ENCODE peak calls at places on chromosomes 1 and 21, in nine cellular contexts. I is GM20000, P is tibial artery, H is heart left ventricle, A is OCI-LY7, J is sigmoid colon, K is progenitor cell of endocrine pancreas, T is pancreas, S is AG04450. X is an unnamed sample.

GRCh38 chr21:36773111-36773510 is 74.2 kb downstream of the SIM2 start:
- DNase-seq in P (peak), J (peak), T (peak), K (no peak), S (peak), H (peak), A (no peak), I (no peak), X (no peak)

GRCh38 chr21:30463713-30464112 is 16.5 kb downstream of the KRTAP19-1 start:
- DNase-seq in S (no peak), K (no peak), T (no peak), P (no peak), I (no peak), J (no peak), A (peak), H (no peak), X (no peak)

GRCh38 chr1:62906428-62906886 is 122.5 kb downstream of the ATG4C start:
- DNase-seq in T (no peak), A (peak), S (no peak), J (no peak), K (no peak), I (peak), P (no peak), H (no peak), X (no peak)

GRCh38 chr21:30718239-30718909 is at the start of gene KRTAP21-3:
- DNase-seq in A (no peak), J (no peak), S (no peak), K (no peak), I (peak), H (no peak), T (no peak), P (no peak), X (peak)

GRCh38 chr1:178344513-178345077 is 152.2 kb downstream of the CLEC20A start:
- DNase-seq in K (no peak), H (no peak), I (peak), A (peak), T (no peak), P (no peak), J (no peak), S (peak), X (peak)

GRCh38 chr1:20343149-20343936 is 52.7 kb downstream of the VWA5B1 start:
- DNase-seq in J (no peak), T (no peak), S (no peak), H (no peak), A (peak), I (peak), P (no peak), K (no peak), X (peak)

GRCh38 chr1:204446413-204447111 is 34.9 kb upstream of the PPP1R15B start:
- DNase-seq in H (peak), P (no peak), A (peak), K (peak), J (peak), S (no peak), T (peak), I (peak), X (peak)

GRCh38 chr1:60171793-60172192 is 98.2 kb upstream of the C1orf87 start:
- DNase-seq in K (no peak), A (no peak), S (peak), H (no peak), I (no peak), J (no peak), T (no peak), P (no peak), X (no peak)

GRCh38 chr1:208298593-208299233 is 54.5 kb upstream of the PLXNA2 start:
- DNase-seq in H (no peak), P (peak), I (no peak), T (peak), S (no peak), J (no peak), A (no peak), K (no peak), X (no peak)

GRCh38 chr1:180057883-180058396 is 96.7 kb upstream of the QSOX1 start:
- DNase-seq in P (no peak), A (no peak), I (peak), S (no peak), K (no peak), J (no peak), H (no peak), T (no peak), X (no peak)

GRCh38 chr1:93448292-93448982 is 519 bp downstream of the FNBP1L start:
- DNase-seq in J (peak), P (no peak), K (peak), I (peak), T (peak), S (no peak), H (peak), A (no peak), X (peak)

GRCh38 chr1:44842763-44843655 is at the start of gene PTCH2:
- DNase-seq in A (peak), T (no peak), P (peak), J (peak), K (peak), S (peak), H (peak), I (peak), X (peak)

GRCh38 chr1:47431534-47431933 is 6.3 kb upstream of the FOXD2 start:
- DNase-seq in S (no peak), K (no peak), J (no peak), I (no peak), A (peak), P (no peak), T (no peak), H (no peak), X (no peak)

DNA sequence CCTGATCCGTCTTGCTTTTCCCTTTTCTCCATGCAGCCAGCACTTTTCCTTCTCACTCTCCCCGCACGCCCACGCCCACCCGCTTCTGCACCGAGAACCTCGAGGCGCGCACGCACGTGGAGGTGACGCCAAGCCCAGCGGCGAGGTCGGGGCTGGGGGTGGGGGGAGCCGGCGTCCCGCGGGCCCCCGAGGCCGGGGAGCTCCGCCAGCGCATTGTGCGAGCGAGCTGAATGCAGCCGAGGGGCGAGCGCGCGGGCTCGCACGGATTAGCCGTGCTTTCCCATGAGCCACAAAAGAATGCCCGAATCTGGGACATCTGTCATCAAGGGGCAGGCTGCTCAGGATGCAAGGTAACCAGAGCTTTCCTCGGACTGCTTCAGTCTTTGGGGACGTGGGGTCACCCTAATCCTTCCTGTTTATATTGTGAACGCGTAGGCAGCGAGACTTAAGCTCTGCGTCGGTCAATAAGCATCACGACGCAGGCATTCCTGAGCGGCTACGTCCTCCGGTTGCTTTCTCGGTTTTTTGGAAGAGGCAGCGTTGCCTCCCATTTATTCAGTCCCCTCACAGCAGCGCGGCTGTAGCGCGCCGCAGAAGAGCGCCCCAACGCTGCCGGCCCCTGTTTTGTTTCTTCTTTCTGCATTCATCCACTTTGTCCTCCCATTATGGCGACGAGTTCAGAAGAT is 67.3 kb upstream of the AKT3 start:
- DNase-seq in H (peak), T (no peak), S (peak), J (peak), K (peak), A (no peak), I (no peak), P (no peak), X (peak)
- TF ChIP-seq CTCF in H (no peak), T (no peak), S (peak), J (no peak), K (no peak), A (no peak), I (no peak), P (no peak), X (peak)

GRCh38 chr1:111415461-111415860 is 12.1 kb downstream of the OVGP1 start:
- DNase-seq in S (no peak), T (no peak), A (no peak), H (no peak), P (no peak), I (no peak), J (no peak), K (no peak), X (no peak)
- TF ChIP-seq CTCF in S (no peak), T (no peak), A (no peak), H (no peak), P (no peak), I (no peak), J (no peak), K (no peak), X (no peak)

GRCh38 chr1:24970399-24970753 is 40.3 kb upstream of the RUNX3 start:
- DNase-seq in H (no peak), I (no peak), J (no peak), P (no peak), A (no peak), S (no peak), K (no peak), T (no peak), X (no peak)

GRCh38 chr1:24971539-24971938 is 41.5 kb upstream of the RUNX3 start:
- DNase-seq in P (no peak), A (no peak), H (no peak), T (no peak), I (no peak), S (no peak), J (no peak), K (no peak), X (no peak)

GRCh38 chr1:24970926-24971530 is 41.0 kb upstream of the RUNX3 start:
- DNase-seq in A (no peak), J (no peak), K (no peak), P (no peak), I (no peak), S (no peak), T (no peak), H (no peak), X (no peak)

GRCh38 chr1:24968941-24969585 is 39.0 kb upstream of the RUNX3 start:
- DNase-seq in A (no peak), I (no peak), S (no peak), J (no peak), T (no peak), P (no peak), K (no peak), H (no peak), X (no peak)

DNA sequence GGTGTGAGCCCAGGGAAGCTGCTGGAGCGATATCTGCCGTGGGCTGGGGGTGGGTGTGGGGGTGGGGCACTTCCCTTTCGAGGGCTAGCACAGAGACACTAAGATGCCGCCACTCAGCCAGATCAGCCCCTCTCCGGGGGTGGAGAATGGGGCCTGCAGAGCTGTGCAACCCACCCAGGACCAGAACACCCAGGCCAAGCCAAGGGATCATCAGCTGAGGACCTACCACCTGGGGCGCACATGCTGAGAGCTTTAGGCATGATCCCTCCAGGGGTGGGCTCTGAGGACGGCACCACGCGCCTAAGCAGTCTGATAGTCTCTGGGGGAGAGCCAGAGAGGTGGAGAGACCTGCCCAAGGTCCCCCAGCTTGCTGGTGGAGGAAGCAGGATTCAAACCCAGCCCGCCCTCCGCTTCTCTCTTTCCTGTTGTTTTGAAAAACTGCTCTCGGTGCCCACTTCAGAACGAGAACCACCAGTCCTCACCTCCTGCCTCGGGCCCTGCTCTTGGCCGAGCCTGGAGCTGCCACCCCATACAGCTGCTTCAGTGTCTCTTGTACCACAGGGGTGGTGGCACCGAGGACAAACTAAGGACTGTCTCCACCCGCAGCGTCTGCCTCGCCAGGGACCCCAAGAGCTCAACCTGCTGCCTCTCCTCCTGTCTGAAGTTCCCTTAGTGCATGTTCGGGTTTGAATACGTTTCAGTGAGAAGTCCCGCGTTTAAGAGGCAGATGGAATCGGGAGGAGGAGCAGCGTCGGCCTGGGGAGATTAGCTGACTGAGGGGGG is 39.7 kb upstream of the RUNX3 start:
- DNase-seq in A (no peak), T (no peak), P (no peak), I (no peak), K (no peak), J (no peak), H (no peak), S (no peak), X (no peak)
- TF ChIP-seq CTCF in A (no peak), T (no peak), P (no peak), I (no peak), K (no peak), J (no peak), H (no peak), S (no peak), X (no peak)

GRCh38 chr1:167926486-167926997 is 9.9 kb upstream of the DCAF6 start:
- DNase-seq in I (no peak), T (no peak), J (no peak), S (no peak), P (no peak), H (no peak), K (no peak), A (no peak), X (no peak)
- TF ChIP-seq CTCF in I (no peak), T (no peak), J (no peak), S (no peak), P (no peak), H (no peak), K (peak), A (no peak), X (no peak)

GRCh38 chr1:218344814-218345672 is at the start of gene TGFB2:
- DNase-seq in K (no peak), H (peak), P (peak), I (peak), A (no peak), T (peak), J (peak), S (no peak), X (no peak)
- TF ChIP-seq CTCF in K (no peak), H (no peak), P (no peak), I (no peak), A (no peak), T (no peak), J (no peak), S (peak), X (no peak)

DNA sequence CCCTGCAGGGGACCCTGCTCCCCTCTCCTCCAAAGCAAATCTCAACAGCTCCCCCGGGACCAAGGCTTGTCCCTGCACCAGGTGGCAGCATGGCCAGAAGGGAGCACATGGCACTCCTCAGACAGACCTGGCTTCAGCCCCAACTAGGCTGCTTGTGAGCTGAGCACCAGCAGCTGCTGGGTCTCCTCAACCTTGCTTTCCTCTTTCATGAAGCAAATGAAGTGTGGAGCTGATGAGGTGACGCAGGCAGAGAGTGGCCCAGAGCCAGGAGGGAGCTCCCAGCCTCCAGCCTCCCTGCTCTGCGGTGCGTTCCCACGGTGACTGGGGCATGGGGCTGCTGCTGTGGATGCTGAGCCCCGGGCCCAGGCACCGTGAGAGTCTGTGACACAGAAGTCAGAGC is 34.0 kb downstream of the MEGF6 start:
- DNase-seq in I (no peak), J (no peak), K (no peak), H (no peak), T (no peak), A (no peak), S (peak), P (no peak), X (no peak)
- TF ChIP-seq CTCF in I (no peak), J (no peak), K (no peak), H (no peak), T (no peak), A (no peak), S (no peak), P (no peak), X (no peak)

GRCh38 chr1:152003846-152004442 is 10.3 kb upstream of the S100A10 start:
- DNase-seq in J (no peak), T (no peak), S (no peak), H (peak), A (no peak), I (no peak), P (no peak), K (no peak), X (no peak)
- TF ChIP-seq CTCF in J (no peak), T (no peak), S (peak), H (no peak), A (no peak), I (no peak), P (no peak), K (no peak), X (no peak)

GRCh38 chr1:241939798-241940197 is 17.8 kb upstream of the BECN2 start:
- DNase-seq in P (no peak), T (no peak), J (no peak), S (no peak), H (no peak), A (no peak), I (no peak), K (no peak), X (no peak)
- TF ChIP-seq CTCF in P (no peak), T (no peak), J (no peak), S (no peak), H (no peak), A (no peak), I (no peak), K (no peak), X (no peak)

DNA sequence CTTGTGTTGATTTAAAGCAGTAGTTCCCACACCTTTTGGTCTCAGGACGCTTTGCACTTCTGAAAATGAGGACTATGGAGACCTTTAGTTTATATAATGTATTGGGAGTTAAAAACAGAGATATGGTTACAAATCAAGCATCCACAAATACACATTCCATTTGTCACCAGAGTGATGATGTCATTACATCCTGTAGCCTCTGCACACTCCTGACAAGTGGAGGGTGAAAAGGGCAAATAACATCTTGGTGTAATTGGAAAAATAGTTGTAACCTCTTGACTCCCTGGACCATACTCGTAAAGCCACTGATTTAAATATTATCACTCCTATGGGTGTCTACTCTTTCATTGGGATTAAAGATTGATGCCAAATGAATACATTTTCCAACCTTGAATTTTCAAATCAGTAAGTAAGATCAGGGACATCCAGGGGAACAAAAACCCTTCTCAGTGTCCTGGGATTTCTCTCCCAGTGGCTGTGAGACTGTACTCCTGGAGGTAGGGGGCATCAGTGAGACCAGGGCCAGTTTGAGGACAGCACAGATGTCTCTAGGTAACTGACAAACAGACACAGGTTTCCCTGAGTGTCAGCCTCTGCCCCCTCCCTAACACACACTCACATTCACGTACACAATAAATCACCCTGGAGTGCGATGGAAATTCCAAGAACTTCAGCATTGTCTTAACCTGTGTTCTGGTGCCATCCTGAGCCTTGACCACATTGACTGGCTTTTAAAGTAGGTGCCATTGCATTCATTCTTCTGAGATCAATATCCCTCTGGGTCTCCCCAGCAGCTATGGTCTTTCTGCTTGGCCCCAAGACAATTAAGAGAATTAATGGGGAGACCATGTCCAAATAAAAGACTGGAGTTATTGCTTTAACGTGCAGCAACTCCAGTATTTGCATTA is 63.0 kb downstream of the NR5A2 start:
- DNase-seq in J (no peak), S (no peak), I (no peak), T (no peak), K (no peak), A (peak), H (no peak), P (no peak), X (no peak)
- TF ChIP-seq CTCF in J (no peak), S (peak), I (peak), T (no peak), K (peak), A (peak), H (no peak), P (no peak), X (peak)

X was measured in GM13976.